ENCODE peak calls at places on chromosomes 5 and 9, in six cellular contexts. B is NAMALWA; A is stimulated activated CD4-positive, alpha-beta T cell treated with anti-CD3 and anti-CD28 coated beads, TNF-alpha, amount 100 ng/mL, for 4 hours; U is brain microvascular endothelial cell; N is iris pigment epithelial cell; G is activated CD4-positive, alpha-beta T cell treated with anti-CD3 and anti-CD28 coated beads for 4 hours. F is an unnamed sample.
A peak's percentile ranks its signal among the peaks of the same experiment; 100 is the strongest.

GRCh38 chr9:73847536-73847935 is 649.6 kb upstream of the RORB start:
- DNase-seq in B (no peak), A (no peak), U (no peak), N (no peak), G (no peak), F (no peak)

GRCh38 chr5:134874831-134875655 is 872 bp downstream of the TXNDC15 start:
- DNase-seq in B (peak; percentile 48), A (peak; percentile 18), U (peak; percentile 85), N (peak; percentile 92), G (peak; percentile 20), F (peak; percentile 88)

GRCh38 chr5:53023969-53024368 is 34.8 kb downstream of the ITGA2 start:
- DNase-seq in B (no peak), A (no peak), U (peak; percentile 61), N (peak; percentile 96), G (no peak), F (no peak)

GRCh38 chr5:4480528-4481404 is 659.4 kb upstream of the ADAMTS16 start:
- DNase-seq in B (no peak), A (no peak), U (no peak), N (no peak), G (no peak), F (no peak)

GRCh38 chr9:113649054-113649453 is 185.5 kb downstream of the RGS3 start:
- DNase-seq in B (no peak), A (no peak), U (no peak), N (no peak), G (no peak), F (peak; percentile 80)

GRCh38 chr9:4425358-4426045 is 64.8 kb upstream of the SLC1A1 start:
- DNase-seq in B (no peak), A (no peak), U (no peak), N (peak; percentile 24), G (no peak), F (no peak)

GRCh38 chr5:26553079-26553478 is 485.3 kb downstream of the CDH9 start:
- DNase-seq in B (no peak), A (no peak), U (no peak), N (peak; percentile 55), G (no peak), F (no peak)

GRCh38 chr9:95070549-95071021 is 246.9 kb downstream of the FANCC start:
- DNase-seq in B (no peak), A (no peak), U (no peak), N (no peak), G (no peak), F (no peak)

GRCh38 chr5:110109685-110110084 is 420.0 kb downstream of the MAN2A1 start:
- DNase-seq in B (no peak), A (no peak), U (no peak), N (no peak), G (no peak), F (no peak)

GRCh38 chr5:143586781-143587362 is 183.4 kb upstream of the NR3C1 start:
- DNase-seq in B (no peak), A (no peak), U (no peak), N (no peak), G (no peak), F (no peak)

GRCh38 chr5:92353107-92354030 is 970.3 kb upstream of the ARRDC3 start:
- DNase-seq in B (no peak), A (no peak), U (no peak), N (peak; percentile 81), G (no peak), F (no peak)

GRCh38 chr9:2809692-2810423 is 34.0 kb downstream of the PUM3 start:
- DNase-seq in B (no peak), A (no peak), U (peak; percentile 93), N (peak; percentile 97), G (no peak), F (no peak)

GRCh38 chr9:124290743-124291554 is 33.2 kb downstream of the NEK6 start:
- DNase-seq in B (peak; percentile 38), A (no peak), U (no peak), N (no peak), G (no peak), F (no peak)

GRCh38 chr9:113488071-113488470 is 24.5 kb downstream of the RGS3 start:
- DNase-seq in B (no peak), A (no peak), U (no peak), N (no peak), G (no peak), F (no peak)

GRCh38 chr9:72355153-72355552 is 9.9 kb downstream of the ZFAND5 start:
- DNase-seq in B (no peak), A (no peak), U (no peak), N (no peak), G (no peak), F (no peak)

GRCh38 chr5:42718591-42718990 is 38.0 kb upstream of the CCDC152 start:
- DNase-seq in B (no peak), A (no peak), U (peak; percentile 70), N (peak; percentile 43), G (peak; percentile 3), F (no peak)

GRCh38 chr5:142576804-142577203 is 109.1 kb downstream of the FGF1 start:
- DNase-seq in B (no peak), A (no peak), U (no peak), N (no peak), G (no peak), F (no peak)

GRCh38 chr5:73157399-73158303 is 15.3 kb upstream of the TMEM174 start:
- DNase-seq in B (no peak), A (no peak), U (no peak), N (no peak), G (no peak), F (no peak)

GRCh38 chr5:1246711-1247431 is 21.7 kb downstream of the SLC6A18 start:
- DNase-seq in B (no peak), A (no peak), U (peak; percentile 4), N (peak; percentile 16), G (no peak), F (no peak)

GRCh38 chr5:39501403-39501802 is 76.6 kb upstream of the DAB2 start:
- DNase-seq in B (no peak), A (no peak), U (peak; percentile 71), N (peak; percentile 76), G (no peak), F (peak; percentile 85)

GRCh38 chr9:91905958-91906585 is 44.0 kb downstream of the ROR2 start:
- DNase-seq in B (peak; percentile 19), A (no peak), U (no peak), N (no peak), G (peak; percentile 32), F (peak; percentile 86)

GRCh38 chr5:125348221-125348692 is 601.8 kb upstream of the ZNF608 start:
- DNase-seq in B (no peak), A (no peak), U (no peak), N (no peak), G (no peak), F (peak; percentile 82)

GRCh38 chr9:68951879-68952659 is 61.8 kb downstream of the PRKACG start:
- DNase-seq in B (no peak), A (no peak), U (no peak), N (no peak), G (no peak), F (no peak)